ENCODE peak calls at places on chromosomes 1 and 21, in six cellular contexts. E is GF-D8; U is AG09319; F is neural crest cell; V is stimulated activated CD4-positive, alpha-beta T cell treated with anti-CD3 and anti-CD28 coated beads, Interleukin-1b, Interleukin-23, amount 100 ng/mL, for 4 hours; C is GM10248. T is an unnamed sample.

GRCh38 chr1:45097079-45097478 is 85.0 kb downstream of the UROD start:
- DNase-seq in E (no peak), U (no peak), F (no peak), V (no peak), C (no peak), T (no peak)

GRCh38 chr1:77925966-77926365 is 37.5 kb downstream of the NEXN start:
- DNase-seq in E (no peak), U (no peak), F (no peak), V (no peak), C (no peak), T (no peak)

GRCh38 chr1:75127916-75128717 is 6.1 kb upstream of the LHX8 start:
- DNase-seq in E (no peak), U (peak; percentile 78), F (no peak), V (no peak), C (peak; percentile 4), T (no peak)

GRCh38 chr1:24201941-24202440 is 14.9 kb upstream of the IFNLR1 start:
- DNase-seq in E (no peak), U (peak; percentile 84), F (peak; percentile 84), V (peak; percentile 40), C (peak; percentile 50), T (peak; percentile 50)

GRCh38 chr1:29503441-29503840 is 267.1 kb downstream of the PTPRU start:
- DNase-seq in E (no peak), U (no peak), F (no peak), V (no peak), C (no peak), T (no peak)

GRCh38 chr1:156592158-156592909 is 758 bp downstream of the NAXE start:
- DNase-seq in E (no peak), U (no peak), F (no peak), V (no peak), C (no peak), T (no peak)

GRCh38 chr1:81731989-81732388 is 68.7 kb upstream of the ADGRL2 start:
- DNase-seq in E (no peak), U (no peak), F (no peak), V (no peak), C (no peak), T (no peak)

GRCh38 chr1:153001382-153001781 is at the start of gene SPRR3:
- DNase-seq in E (no peak), U (no peak), F (no peak), V (no peak), C (no peak), T (no peak)

GRCh38 chr1:9246841-9247785 is 12.5 kb downstream of the H6PD start:
- DNase-seq in E (no peak), U (no peak), F (no peak), V (no peak), C (no peak), T (no peak)

GRCh38 chr1:19485362-19486187 is at the start of gene CAPZB:
- DNase-seq in E (peak; percentile 56), U (peak; percentile 75), F (peak; percentile 84), V (peak; percentile 97), C (peak; percentile 97), T (peak; percentile 91)

GRCh38 chr1:32413507-32414185 is 19.4 kb upstream of the BSDC1 start:
- DNase-seq in E (peak; percentile 28), U (peak; percentile 16), F (peak; percentile 57), V (peak; percentile 32), C (peak; percentile 51), T (peak; percentile 71)

GRCh38 chr1:51621161-51621560 is 4.3 kb downstream of the OSBPL9 start:
- DNase-seq in E (no peak), U (no peak), F (no peak), V (no peak), C (no peak), T (no peak)

GRCh38 chr1:234608720-234609527 is 1.1 kb downstream of the IRF2BP2 start:
- DNase-seq in E (no peak), U (no peak), F (no peak), V (peak; percentile 58), C (peak; percentile 41), T (peak; percentile 61)

GRCh38 chr21:42575111-42575510 is 61.5 kb downstream of the SLC37A1 start:
- DNase-seq in E (no peak), U (no peak), F (no peak), V (no peak), C (no peak), T (no peak)

GRCh38 chr1:109636201-109636952 is 16.7 kb downstream of the AMPD2 start:
- DNase-seq in E (no peak), U (no peak), F (no peak), V (no peak), C (no peak), T (peak; percentile 58)

GRCh38 chr1:174358786-174359453 is 88.8 kb upstream of the GPR52 start:
- DNase-seq in E (no peak), U (no peak), F (no peak), V (no peak), C (no peak), T (peak; percentile 49)

GRCh38 chr1:234912541-234913312 is 215.9 kb downstream of the TOMM20 start:
- DNase-seq in E (no peak), U (no peak), F (no peak), V (no peak), C (no peak), T (no peak)

GRCh38 chr1:85571830-85572229 is 8.7 kb upstream of the CCN1 start:
- DNase-seq in E (no peak), U (no peak), F (no peak), V (no peak), C (no peak), T (no peak)